ENCODE peak calls at places on chromosomes 4 and X, in eight cellular contexts. One of them, this sample, is unnamed.

GRCh38 chrX:10173331-10173900 is 16.6 kb downstream of the CLCN4 start:
- DNase-seq in GM04503: peak
- DNase-seq in activated CD4-positive, alpha-beta T cell treated with anti-CD3 and anti-CD28 coated beads, Interleukin-2, amount 50 U/mL, for 1 hour: no peak
- DNase-seq in H4: peak
- DNase-seq in T-helper 17 cell: no peak
- DNase-seq in activated naive CD8-positive, alpha-beta T cell treated with anti-CD3 and anti-CD28 coated beads, Interleukin-2, amount 50 U/mL, for 24 hours: no peak
- DNase-seq in cardiac muscle cell: peak
- DNase-seq in amygdala: no peak
- DNase-seq in this sample: peak

GRCh38 chr4:66590488-66591215 is 920.4 kb upstream of the EPHA5 start:
- DNase-seq in GM04503: no peak
- DNase-seq in activated naive CD8-positive, alpha-beta T cell treated with anti-CD3 and anti-CD28 coated beads, Interleukin-2, amount 50 U/mL, for 24 hours: no peak
- DNase-seq in T-helper 17 cell: no peak
- DNase-seq in H4: no peak
- DNase-seq in amygdala: no peak
- DNase-seq in cardiac muscle cell: no peak
- DNase-seq in activated CD4-positive, alpha-beta T cell treated with anti-CD3 and anti-CD28 coated beads, Interleukin-2, amount 50 U/mL, for 1 hour: no peak
- DNase-seq in this sample: no peak

GRCh38 chr4:184746532-184746870 is 12.6 kb upstream of the CENPU start:
- DNase-seq in T-helper 17 cell: no peak
- DNase-seq in activated CD4-positive, alpha-beta T cell treated with anti-CD3 and anti-CD28 coated beads, Interleukin-2, amount 50 U/mL, for 1 hour: no peak
- DNase-seq in cardiac muscle cell: peak
- DNase-seq in amygdala: no peak
- DNase-seq in activated naive CD8-positive, alpha-beta T cell treated with anti-CD3 and anti-CD28 coated beads, Interleukin-2, amount 50 U/mL, for 24 hours: no peak
- DNase-seq in GM04503: peak
- DNase-seq in H4: peak
- DNase-seq in this sample: peak

GRCh38 chr4:107213410-107213809 is 177.3 kb upstream of the DKK2 start:
- DNase-seq in T-helper 17 cell: no peak
- DNase-seq in H4: no peak
- DNase-seq in activated naive CD8-positive, alpha-beta T cell treated with anti-CD3 and anti-CD28 coated beads, Interleukin-2, amount 50 U/mL, for 24 hours: no peak
- DNase-seq in GM04503: peak
- DNase-seq in amygdala: no peak
- DNase-seq in cardiac muscle cell: no peak
- DNase-seq in activated CD4-positive, alpha-beta T cell treated with anti-CD3 and anti-CD28 coated beads, Interleukin-2, amount 50 U/mL, for 1 hour: no peak
- DNase-seq in this sample: peak

GRCh38 chr4:1722551-1723071 is 1.3 kb downstream of the TACC3 start:
- DNase-seq in T-helper 17 cell: no peak
- DNase-seq in GM04503: no peak
- DNase-seq in activated naive CD8-positive, alpha-beta T cell treated with anti-CD3 and anti-CD28 coated beads, Interleukin-2, amount 50 U/mL, for 24 hours: no peak
- DNase-seq in cardiac muscle cell: no peak
- DNase-seq in H4: no peak
- DNase-seq in amygdala: no peak
- DNase-seq in activated CD4-positive, alpha-beta T cell treated with anti-CD3 and anti-CD28 coated beads, Interleukin-2, amount 50 U/mL, for 1 hour: no peak
- DNase-seq in this sample: no peak

GRCh38 chr4:150682126-150682525 is 100.2 kb downstream of the MAB21L2 start:
- DNase-seq in amygdala: no peak
- DNase-seq in H4: no peak
- DNase-seq in activated CD4-positive, alpha-beta T cell treated with anti-CD3 and anti-CD28 coated beads, Interleukin-2, amount 50 U/mL, for 1 hour: no peak
- DNase-seq in T-helper 17 cell: no peak
- DNase-seq in activated naive CD8-positive, alpha-beta T cell treated with anti-CD3 and anti-CD28 coated beads, Interleukin-2, amount 50 U/mL, for 24 hours: no peak
- DNase-seq in GM04503: no peak
- DNase-seq in cardiac muscle cell: no peak
- DNase-seq in this sample: no peak

GRCh38 chrX:123756320-123756719 is 23.5 kb upstream of the THOC2 start:
- DNase-seq in activated naive CD8-positive, alpha-beta T cell treated with anti-CD3 and anti-CD28 coated beads, Interleukin-2, amount 50 U/mL, for 24 hours: no peak
- DNase-seq in H4: no peak
- DNase-seq in cardiac muscle cell: no peak
- DNase-seq in amygdala: no peak
- DNase-seq in T-helper 17 cell: no peak
- DNase-seq in GM04503: no peak
- DNase-seq in activated CD4-positive, alpha-beta T cell treated with anti-CD3 and anti-CD28 coated beads, Interleukin-2, amount 50 U/mL, for 1 hour: no peak
- DNase-seq in this sample: no peak

GRCh38 chrX:20317873-20318272 is 51.2 kb upstream of the RPS6KA3 start:
- DNase-seq in activated naive CD8-positive, alpha-beta T cell treated with anti-CD3 and anti-CD28 coated beads, Interleukin-2, amount 50 U/mL, for 24 hours: no peak
- DNase-seq in T-helper 17 cell: no peak
- DNase-seq in cardiac muscle cell: no peak
- DNase-seq in GM04503: no peak
- DNase-seq in H4: no peak
- DNase-seq in amygdala: no peak
- DNase-seq in activated CD4-positive, alpha-beta T cell treated with anti-CD3 and anti-CD28 coated beads, Interleukin-2, amount 50 U/mL, for 1 hour: no peak
- DNase-seq in this sample: no peak

GRCh38 chrX:16807976-16808542 is 21.8 kb downstream of the TXLNG start:
- DNase-seq in amygdala: no peak
- DNase-seq in cardiac muscle cell: no peak
- DNase-seq in GM04503: no peak
- DNase-seq in H4: peak
- DNase-seq in activated CD4-positive, alpha-beta T cell treated with anti-CD3 and anti-CD28 coated beads, Interleukin-2, amount 50 U/mL, for 1 hour: no peak
- DNase-seq in T-helper 17 cell: no peak
- DNase-seq in activated naive CD8-positive, alpha-beta T cell treated with anti-CD3 and anti-CD28 coated beads, Interleukin-2, amount 50 U/mL, for 24 hours: no peak
- DNase-seq in this sample: peak

GRCh38 chr4:184012937-184013336 is 107.8 kb downstream of the STOX2 start:
- DNase-seq in activated naive CD8-positive, alpha-beta T cell treated with anti-CD3 and anti-CD28 coated beads, Interleukin-2, amount 50 U/mL, for 24 hours: no peak
- DNase-seq in cardiac muscle cell: peak
- DNase-seq in activated CD4-positive, alpha-beta T cell treated with anti-CD3 and anti-CD28 coated beads, Interleukin-2, amount 50 U/mL, for 1 hour: no peak
- DNase-seq in T-helper 17 cell: no peak
- DNase-seq in H4: no peak
- DNase-seq in amygdala: no peak
- DNase-seq in GM04503: no peak
- DNase-seq in this sample: no peak

GRCh38 chr4:5050520-5050955 is 742 bp upstream of the STK32B start:
- DNase-seq in cardiac muscle cell: peak
- DNase-seq in T-helper 17 cell: no peak
- DNase-seq in amygdala: peak
- DNase-seq in H4: peak
- DNase-seq in activated CD4-positive, alpha-beta T cell treated with anti-CD3 and anti-CD28 coated beads, Interleukin-2, amount 50 U/mL, for 1 hour: no peak
- DNase-seq in activated naive CD8-positive, alpha-beta T cell treated with anti-CD3 and anti-CD28 coated beads, Interleukin-2, amount 50 U/mL, for 24 hours: peak
- DNase-seq in GM04503: no peak
- DNase-seq in this sample: peak

GRCh38 chr4:47650584-47651130 is 165.6 kb downstream of the ATP10D start:
- DNase-seq in cardiac muscle cell: no peak
- DNase-seq in H4: no peak
- DNase-seq in amygdala: no peak
- DNase-seq in T-helper 17 cell: no peak
- DNase-seq in activated naive CD8-positive, alpha-beta T cell treated with anti-CD3 and anti-CD28 coated beads, Interleukin-2, amount 50 U/mL, for 24 hours: no peak
- DNase-seq in GM04503: no peak
- DNase-seq in activated CD4-positive, alpha-beta T cell treated with anti-CD3 and anti-CD28 coated beads, Interleukin-2, amount 50 U/mL, for 1 hour: no peak
- DNase-seq in this sample: peak

GRCh38 chr4:87005369-87005689 is 70.5 kb downstream of the AFF1 start:
- DNase-seq in GM04503: no peak
- DNase-seq in activated CD4-positive, alpha-beta T cell treated with anti-CD3 and anti-CD28 coated beads, Interleukin-2, amount 50 U/mL, for 1 hour: no peak
- DNase-seq in activated naive CD8-positive, alpha-beta T cell treated with anti-CD3 and anti-CD28 coated beads, Interleukin-2, amount 50 U/mL, for 24 hours: no peak
- DNase-seq in T-helper 17 cell: no peak
- DNase-seq in amygdala: no peak
- DNase-seq in H4: no peak
- DNase-seq in cardiac muscle cell: no peak
- DNase-seq in this sample: no peak

This sample was measured in lung microvascular endothelial cell.